ENCODE peak calls at places on chromosomes 2 and 18, in four cellular contexts. One of them, this sample, is unnamed.

GRCh38 chr2:73979686-73980085 is 5.0 kb upstream of the TET3 start:
- DNase-seq in pancreas: no peak
- DNase-seq in mammary epithelial cell: peak
- DNase-seq in CD4-positive, alpha-beta T cell: no peak
- DNase-seq in this sample: peak

GRCh38 chr2:149329068-149329467 is 1.3 kb upstream of the LYPD6 start:
- DNase-seq in pancreas: no peak
- DNase-seq in mammary epithelial cell: no peak
- DNase-seq in CD4-positive, alpha-beta T cell: no peak
- DNase-seq in this sample: peak

GRCh38 chr18:62420151-62420512 is 95.0 kb downstream of the TNFRSF11A start:
- DNase-seq in pancreas: no peak
- DNase-seq in mammary epithelial cell: peak
- DNase-seq in CD4-positive, alpha-beta T cell: no peak
- DNase-seq in this sample: no peak

GRCh38 chr2:176463527-176463926 is 194.3 kb downstream of the MTX2 start:
- DNase-seq in pancreas: no peak
- DNase-seq in mammary epithelial cell: no peak
- DNase-seq in CD4-positive, alpha-beta T cell: no peak
- DNase-seq in this sample: no peak

GRCh38 chr2:55391155-55391554 is 28.5 kb downstream of the CCDC88A start:
- DNase-seq in pancreas: no peak
- DNase-seq in mammary epithelial cell: no peak
- DNase-seq in CD4-positive, alpha-beta T cell: no peak
- DNase-seq in this sample: no peak

GRCh38 chr2:110099036-110099420 is 16.6 kb downstream of the MALL start:
- DNase-seq in pancreas: no peak
- DNase-seq in mammary epithelial cell: no peak
- DNase-seq in CD4-positive, alpha-beta T cell: no peak
- DNase-seq in this sample: no peak

GRCh38 chr18:59383831-59384230 is 24.8 kb upstream of the LMAN1 start:
- DNase-seq in pancreas: no peak
- DNase-seq in mammary epithelial cell: no peak
- DNase-seq in CD4-positive, alpha-beta T cell: no peak
- DNase-seq in this sample: no peak

GRCh38 chr2:202541137-202541536 is 93.6 kb upstream of the FAM117B start:
- DNase-seq in pancreas: no peak
- DNase-seq in mammary epithelial cell: no peak
- DNase-seq in CD4-positive, alpha-beta T cell: no peak
- DNase-seq in this sample: no peak

GRCh38 chr2:181138816-181139215 is 158.4 kb downstream of the UBE2E3 start:
- DNase-seq in pancreas: no peak
- DNase-seq in mammary epithelial cell: peak
- DNase-seq in CD4-positive, alpha-beta T cell: no peak
- DNase-seq in this sample: peak

GRCh38 chr2:230905448-230906430 is 19.3 kb downstream of the GPR55 start:
- DNase-seq in pancreas: peak
- DNase-seq in mammary epithelial cell: no peak
- DNase-seq in CD4-positive, alpha-beta T cell: peak
- DNase-seq in this sample: no peak

GRCh38 chr2:205187731-205188130 is 494.6 kb upstream of the NRP2 start:
- DNase-seq in pancreas: no peak
- DNase-seq in mammary epithelial cell: no peak
- DNase-seq in CD4-positive, alpha-beta T cell: no peak
- DNase-seq in this sample: no peak

GRCh38 chr2:218470454-218470853 is 51.5 kb downstream of the VIL1 start:
- DNase-seq in pancreas: no peak
- DNase-seq in mammary epithelial cell: no peak
- DNase-seq in CD4-positive, alpha-beta T cell: no peak
- DNase-seq in this sample: no peak

GRCh38 chr2:190340369-190340768 is 3.0 kb upstream of the INPP1 start:
- DNase-seq in pancreas: no peak
- DNase-seq in mammary epithelial cell: peak
- DNase-seq in CD4-positive, alpha-beta T cell: no peak
- DNase-seq in this sample: peak

GRCh38 chr2:100955226-100955625 is 46.9 kb upstream of the RPL31 start:
- DNase-seq in pancreas: no peak
- DNase-seq in mammary epithelial cell: no peak
- DNase-seq in CD4-positive, alpha-beta T cell: no peak
- DNase-seq in this sample: no peak

GRCh38 chr2:28296243-28296642 is 96.4 kb upstream of the FOSL2 start:
- DNase-seq in pancreas: no peak
- DNase-seq in mammary epithelial cell: peak
- DNase-seq in CD4-positive, alpha-beta T cell: no peak
- DNase-seq in this sample: peak

DNA sequence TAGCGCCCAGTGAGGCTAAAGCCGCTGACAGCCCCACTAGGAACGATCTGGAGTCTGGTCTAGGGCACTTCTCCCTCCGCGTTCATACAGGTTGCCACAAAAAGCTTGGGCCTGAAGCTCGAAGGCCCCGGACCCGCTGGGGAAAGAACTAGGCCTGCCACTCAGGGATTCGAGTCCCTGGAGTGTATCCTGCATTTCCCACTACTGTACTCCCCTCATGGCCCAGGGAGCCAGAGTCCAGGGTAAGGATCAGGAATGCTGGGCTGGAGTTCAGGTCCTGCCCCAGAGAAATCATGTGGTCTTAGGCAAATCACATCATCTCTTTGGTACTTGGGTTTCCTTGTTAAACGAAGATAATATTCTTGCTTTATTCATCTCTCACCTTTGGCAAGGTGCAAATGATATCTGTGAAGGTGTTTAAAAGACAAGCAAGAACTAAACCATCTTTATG is 1.4 kb upstream of the ZFP36L2 start:
- DNase-seq in pancreas: no peak
- DNase-seq in mammary epithelial cell: no peak
- DNase-seq in CD4-positive, alpha-beta T cell: no peak
- DNase-seq in this sample: peak
- TF ChIP-seq CTCF in pancreas: no peak
- TF ChIP-seq CTCF in mammary epithelial cell: no peak
- TF ChIP-seq CTCF in CD4-positive, alpha-beta T cell: no peak
- TF ChIP-seq CTCF in this sample: peak

DNA sequence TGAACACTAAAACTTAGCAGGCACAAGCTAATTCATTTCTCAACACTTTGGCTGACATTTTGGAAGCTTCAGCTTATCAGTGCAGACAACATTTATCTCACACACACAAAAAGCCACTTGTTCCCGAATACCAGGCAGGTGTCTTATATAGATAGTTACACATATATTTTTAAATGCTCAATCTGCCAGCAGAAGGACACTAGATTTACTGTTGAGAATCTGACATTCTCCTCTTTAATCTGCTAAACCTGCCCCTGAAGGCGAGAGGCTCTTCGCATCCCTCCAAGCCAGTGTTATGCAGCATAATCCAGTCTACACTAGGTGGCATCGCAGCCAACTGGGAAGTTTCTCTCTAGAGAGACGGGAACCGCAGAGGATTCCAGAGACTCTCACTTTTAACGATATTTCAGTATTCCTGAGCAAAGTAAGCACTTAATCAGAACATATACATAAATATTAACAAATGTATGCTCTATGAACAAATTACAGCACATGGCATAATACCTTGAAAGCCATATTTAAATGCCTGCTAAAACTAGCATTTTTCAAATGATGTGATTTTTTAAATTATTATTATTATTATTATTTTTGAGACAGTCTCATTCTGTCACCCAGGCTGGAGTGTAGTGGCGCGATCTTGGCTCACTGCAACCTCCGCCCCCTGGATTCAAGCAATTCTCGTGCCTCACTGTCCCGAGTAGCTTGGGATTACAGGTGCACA is 90.2 kb upstream of the SCG2 start:
- DNase-seq in pancreas: no peak
- DNase-seq in mammary epithelial cell: peak
- DNase-seq in CD4-positive, alpha-beta T cell: no peak
- DNase-seq in this sample: peak
- TF ChIP-seq CTCF in pancreas: peak
- TF ChIP-seq CTCF in mammary epithelial cell: peak
- TF ChIP-seq CTCF in CD4-positive, alpha-beta T cell: no peak
- TF ChIP-seq CTCF in this sample: peak

GRCh38 chr2:207681431-207681830 is 30.0 kb upstream of the CCNYL1 start:
- DNase-seq in pancreas: no peak
- DNase-seq in mammary epithelial cell: no peak
- DNase-seq in CD4-positive, alpha-beta T cell: no peak
- DNase-seq in this sample: no peak

GRCh38 chr2:207683879-207684627 is 27.4 kb upstream of the CCNYL1 start:
- DNase-seq in pancreas: no peak
- DNase-seq in mammary epithelial cell: peak
- DNase-seq in CD4-positive, alpha-beta T cell: no peak
- DNase-seq in this sample: no peak

GRCh38 chr2:207683438-207683837 is 28.0 kb upstream of the CCNYL1 start:
- DNase-seq in pancreas: no peak
- DNase-seq in mammary epithelial cell: no peak
- DNase-seq in CD4-positive, alpha-beta T cell: no peak
- DNase-seq in this sample: no peak

GRCh38 chr2:207686812-207687211 is 24.6 kb upstream of the CCNYL1 start:
- DNase-seq in pancreas: no peak
- DNase-seq in mammary epithelial cell: no peak
- DNase-seq in CD4-positive, alpha-beta T cell: no peak
- DNase-seq in this sample: no peak

GRCh38 chr2:207682557-207682956 is 28.9 kb upstream of the CCNYL1 start:
- DNase-seq in pancreas: no peak
- DNase-seq in mammary epithelial cell: no peak
- DNase-seq in CD4-positive, alpha-beta T cell: no peak
- DNase-seq in this sample: no peak
- TF ChIP-seq CTCF in pancreas: no peak
- TF ChIP-seq CTCF in mammary epithelial cell: no peak
- TF ChIP-seq CTCF in CD4-positive, alpha-beta T cell: no peak
- TF ChIP-seq CTCF in this sample: no peak

DNA sequence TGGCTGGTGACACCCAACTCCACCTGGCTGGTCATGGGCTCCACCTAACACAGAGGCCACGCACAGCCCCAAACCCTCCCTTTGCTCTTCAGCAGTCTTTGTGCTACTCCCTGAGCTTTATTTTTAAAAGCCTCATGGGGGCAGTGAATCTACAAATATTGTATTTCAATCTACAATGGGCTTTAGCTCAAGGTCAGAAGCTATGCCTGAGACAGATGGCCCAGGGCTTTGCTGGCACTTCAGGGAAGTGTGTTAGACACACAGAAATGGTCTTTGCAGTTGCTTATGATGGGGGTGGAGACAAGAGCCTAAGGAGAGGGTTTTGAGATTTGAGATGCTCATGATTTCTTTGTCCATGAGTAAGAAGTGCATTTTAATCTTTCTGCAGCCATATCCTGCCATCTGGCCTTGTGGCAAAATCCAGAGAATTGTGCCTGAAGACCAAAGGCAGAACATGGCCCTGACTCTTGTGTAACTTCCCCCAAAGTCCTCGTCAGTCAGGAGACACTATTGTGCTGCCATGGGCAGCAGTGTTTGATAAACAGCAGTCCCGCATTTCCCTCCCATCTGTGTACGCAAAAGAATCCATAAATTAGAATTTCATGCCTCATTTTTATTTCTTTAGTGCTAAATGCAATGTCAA is 92.6 kb downstream of the VAPA start:
- DNase-seq in pancreas: no peak
- DNase-seq in mammary epithelial cell: peak
- DNase-seq in CD4-positive, alpha-beta T cell: no peak
- DNase-seq in this sample: peak
- TF ChIP-seq CTCF in pancreas: no peak
- TF ChIP-seq CTCF in mammary epithelial cell: peak
- TF ChIP-seq CTCF in CD4-positive, alpha-beta T cell: no peak
- TF ChIP-seq CTCF in this sample: no peak

GRCh38 chr18:7414459-7414858 is 152.7 kb upstream of the PTPRM start:
- DNase-seq in pancreas: no peak
- DNase-seq in mammary epithelial cell: peak
- DNase-seq in CD4-positive, alpha-beta T cell: no peak
- DNase-seq in this sample: peak
- TF ChIP-seq CTCF in pancreas: no peak
- TF ChIP-seq CTCF in mammary epithelial cell: no peak
- TF ChIP-seq CTCF in CD4-positive, alpha-beta T cell: no peak
- TF ChIP-seq CTCF in this sample: no peak

GRCh38 chr2:172168917-172169346 is 66.2 kb upstream of the DLX2 start:
- DNase-seq in pancreas: no peak
- DNase-seq in mammary epithelial cell: peak
- DNase-seq in CD4-positive, alpha-beta T cell: no peak
- DNase-seq in this sample: no peak

GRCh38 chr2:172177581-172177980 is 74.9 kb upstream of the DLX2 start:
- DNase-seq in pancreas: no peak
- DNase-seq in mammary epithelial cell: no peak
- DNase-seq in CD4-positive, alpha-beta T cell: no peak
- DNase-seq in this sample: no peak

GRCh38 chr2:172173307-172173706 is 70.6 kb upstream of the DLX2 start:
- DNase-seq in pancreas: no peak
- DNase-seq in mammary epithelial cell: no peak
- DNase-seq in CD4-positive, alpha-beta T cell: no peak
- DNase-seq in this sample: no peak

GRCh38 chr2:172169611-172170010 is 66.9 kb upstream of the DLX2 start:
- DNase-seq in pancreas: no peak
- DNase-seq in mammary epithelial cell: no peak
- DNase-seq in CD4-positive, alpha-beta T cell: no peak
- DNase-seq in this sample: no peak

GRCh38 chr2:172172513-172173217 is 70.0 kb upstream of the DLX2 start:
- DNase-seq in pancreas: peak
- DNase-seq in mammary epithelial cell: peak
- DNase-seq in CD4-positive, alpha-beta T cell: peak
- DNase-seq in this sample: peak
- TF ChIP-seq CTCF in pancreas: peak
- TF ChIP-seq CTCF in mammary epithelial cell: peak
- TF ChIP-seq CTCF in CD4-positive, alpha-beta T cell: peak
- TF ChIP-seq CTCF in this sample: peak

GRCh38 chr2:12326449-12327190 is 390.1 kb upstream of the TRIB2 start:
- DNase-seq in pancreas: no peak
- DNase-seq in mammary epithelial cell: no peak
- DNase-seq in CD4-positive, alpha-beta T cell: no peak
- DNase-seq in this sample: no peak
- TF ChIP-seq CTCF in pancreas: peak
- TF ChIP-seq CTCF in mammary epithelial cell: no peak
- TF ChIP-seq CTCF in CD4-positive, alpha-beta T cell: peak
- TF ChIP-seq CTCF in this sample: no peak

This sample was measured in RWPE1.